ENCODE peak calls at places on chromosomes 3 and 15, in six cellular contexts. One of them, this sample, is unnamed.

GRCh38 chr3:42509111-42509510 is 6.7 kb downstream of the VIPR1 start:
- DNase-seq in pancreas: peak
- DNase-seq in T-helper 9 cell: no peak
- DNase-seq in germinal center: no peak
- DNase-seq in globus pallidus: no peak
- DNase-seq in activated CD8-positive, alpha-beta memory T cell treated with anti-CD3 and anti-CD28 coated beads for 1 hour: no peak
- DNase-seq in this sample: no peak

GRCh38 chr15:81851307-81851706 is 194.5 kb downstream of the MEX3B start:
- DNase-seq in T-helper 9 cell: no peak
- DNase-seq in globus pallidus: no peak
- DNase-seq in pancreas: no peak
- DNase-seq in germinal center: no peak
- DNase-seq in activated CD8-positive, alpha-beta memory T cell treated with anti-CD3 and anti-CD28 coated beads for 1 hour: no peak
- DNase-seq in this sample: no peak

GRCh38 chr3:29285356-29286070 is 4.6 kb downstream of the RBMS3 start:
- DNase-seq in activated CD8-positive, alpha-beta memory T cell treated with anti-CD3 and anti-CD28 coated beads for 1 hour: no peak
- DNase-seq in globus pallidus: no peak
- DNase-seq in pancreas: no peak
- DNase-seq in germinal center: no peak
- DNase-seq in T-helper 9 cell: no peak
- DNase-seq in this sample: peak

GRCh38 chr3:124663690-124664089 is 66.6 kb upstream of the UMPS start:
- DNase-seq in T-helper 9 cell: no peak
- DNase-seq in globus pallidus: no peak
- DNase-seq in pancreas: no peak
- DNase-seq in germinal center: no peak
- DNase-seq in activated CD8-positive, alpha-beta memory T cell treated with anti-CD3 and anti-CD28 coated beads for 1 hour: no peak
- DNase-seq in this sample: no peak

GRCh38 chr3:151182349-151183079 is 20.5 kb downstream of the GPR171 start:
- DNase-seq in activated CD8-positive, alpha-beta memory T cell treated with anti-CD3 and anti-CD28 coated beads for 1 hour: no peak
- DNase-seq in T-helper 9 cell: no peak
- DNase-seq in globus pallidus: no peak
- DNase-seq in pancreas: no peak
- DNase-seq in germinal center: no peak
- DNase-seq in this sample: no peak

GRCh38 chr3:18027161-18027939 is 284.9 kb upstream of the TBC1D5 start:
- DNase-seq in T-helper 9 cell: no peak
- DNase-seq in globus pallidus: no peak
- DNase-seq in germinal center: no peak
- DNase-seq in activated CD8-positive, alpha-beta memory T cell treated with anti-CD3 and anti-CD28 coated beads for 1 hour: no peak
- DNase-seq in pancreas: no peak
- DNase-seq in this sample: no peak

GRCh38 chr15:50049871-50050270 is 69.2 kb downstream of the ATP8B4 start:
- DNase-seq in germinal center: no peak
- DNase-seq in T-helper 9 cell: no peak
- DNase-seq in globus pallidus: no peak
- DNase-seq in pancreas: no peak
- DNase-seq in activated CD8-positive, alpha-beta memory T cell treated with anti-CD3 and anti-CD28 coated beads for 1 hour: no peak
- DNase-seq in this sample: no peak

GRCh38 chr3:149844073-149844472 is 31.1 kb downstream of the RNF13 start:
- DNase-seq in activated CD8-positive, alpha-beta memory T cell treated with anti-CD3 and anti-CD28 coated beads for 1 hour: no peak
- DNase-seq in globus pallidus: no peak
- DNase-seq in germinal center: no peak
- DNase-seq in T-helper 9 cell: no peak
- DNase-seq in pancreas: no peak
- DNase-seq in this sample: no peak

GRCh38 chr15:32649336-32649735 is 7.8 kb downstream of the SCG5 start:
- DNase-seq in globus pallidus: no peak
- DNase-seq in pancreas: no peak
- DNase-seq in activated CD8-positive, alpha-beta memory T cell treated with anti-CD3 and anti-CD28 coated beads for 1 hour: no peak
- DNase-seq in T-helper 9 cell: no peak
- DNase-seq in germinal center: no peak
- DNase-seq in this sample: no peak

GRCh38 chr3:110593749-110594148 is 477.9 kb upstream of the NECTIN3 start:
- DNase-seq in globus pallidus: no peak
- DNase-seq in activated CD8-positive, alpha-beta memory T cell treated with anti-CD3 and anti-CD28 coated beads for 1 hour: no peak
- DNase-seq in germinal center: no peak
- DNase-seq in pancreas: no peak
- DNase-seq in T-helper 9 cell: no peak
- DNase-seq in this sample: no peak

GRCh38 chr3:47108546-47108945 is 55.4 kb downstream of the SETD2 start:
- DNase-seq in activated CD8-positive, alpha-beta memory T cell treated with anti-CD3 and anti-CD28 coated beads for 1 hour: no peak
- DNase-seq in germinal center: no peak
- DNase-seq in globus pallidus: no peak
- DNase-seq in T-helper 9 cell: no peak
- DNase-seq in pancreas: no peak
- DNase-seq in this sample: no peak

GRCh38 chr3:136120373-136121348 is 75.5 kb downstream of the MSL2 start:
- DNase-seq in pancreas: no peak
- DNase-seq in T-helper 9 cell: no peak
- DNase-seq in activated CD8-positive, alpha-beta memory T cell treated with anti-CD3 and anti-CD28 coated beads for 1 hour: no peak
- DNase-seq in globus pallidus: no peak
- DNase-seq in germinal center: no peak
- DNase-seq in this sample: no peak

GRCh38 chr15:69319384-69320375 is 21.0 kb downstream of the PAQR5 start:
- DNase-seq in pancreas: no peak
- DNase-seq in globus pallidus: peak
- DNase-seq in activated CD8-positive, alpha-beta memory T cell treated with anti-CD3 and anti-CD28 coated beads for 1 hour: no peak
- DNase-seq in germinal center: no peak
- DNase-seq in T-helper 9 cell: no peak
- DNase-seq in this sample: no peak

GRCh38 chr3:45012577-45012976 is 13.5 kb upstream of the CLEC3B start:
- DNase-seq in germinal center: no peak
- DNase-seq in activated CD8-positive, alpha-beta memory T cell treated with anti-CD3 and anti-CD28 coated beads for 1 hour: no peak
- DNase-seq in globus pallidus: no peak
- DNase-seq in pancreas: no peak
- DNase-seq in T-helper 9 cell: no peak
- DNase-seq in this sample: no peak

GRCh38 chr3:194035406-194036138 is 100.4 kb upstream of the HES1 start:
- DNase-seq in activated CD8-positive, alpha-beta memory T cell treated with anti-CD3 and anti-CD28 coated beads for 1 hour: no peak
- DNase-seq in pancreas: no peak
- DNase-seq in globus pallidus: no peak
- DNase-seq in germinal center: no peak
- DNase-seq in T-helper 9 cell: no peak
- DNase-seq in this sample: no peak

GRCh38 chr15:63918317-63918672 is 84.5 kb upstream of the HERC1 start:
- DNase-seq in germinal center: no peak
- DNase-seq in pancreas: no peak
- DNase-seq in activated CD8-positive, alpha-beta memory T cell treated with anti-CD3 and anti-CD28 coated beads for 1 hour: no peak
- DNase-seq in globus pallidus: no peak
- DNase-seq in T-helper 9 cell: no peak
- DNase-seq in this sample: no peak

GRCh38 chr15:52005748-52006701 is 13.0 kb upstream of the MAPK6 start:
- DNase-seq in pancreas: no peak
- DNase-seq in activated CD8-positive, alpha-beta memory T cell treated with anti-CD3 and anti-CD28 coated beads for 1 hour: no peak
- DNase-seq in germinal center: no peak
- DNase-seq in globus pallidus: no peak
- DNase-seq in T-helper 9 cell: no peak
- DNase-seq in this sample: peak

GRCh38 chr3:112931737-112932521 is 43.0 kb downstream of the CD200R1 start:
- DNase-seq in pancreas: no peak
- DNase-seq in germinal center: no peak
- DNase-seq in activated CD8-positive, alpha-beta memory T cell treated with anti-CD3 and anti-CD28 coated beads for 1 hour: no peak
- DNase-seq in globus pallidus: peak
- DNase-seq in T-helper 9 cell: no peak
- DNase-seq in this sample: no peak

GRCh38 chr3:181709537-181710279 is 2.0 kb upstream of the SOX2 start:
- DNase-seq in activated CD8-positive, alpha-beta memory T cell treated with anti-CD3 and anti-CD28 coated beads for 1 hour: peak
- DNase-seq in globus pallidus: no peak
- DNase-seq in T-helper 9 cell: peak
- DNase-seq in germinal center: no peak
- DNase-seq in pancreas: peak
- DNase-seq in this sample: peak

GRCh38 chr3:71578045-71578730 is 5.3 kb downstream of the FOXP1 start:
- DNase-seq in activated CD8-positive, alpha-beta memory T cell treated with anti-CD3 and anti-CD28 coated beads for 1 hour: no peak
- DNase-seq in pancreas: no peak
- DNase-seq in globus pallidus: no peak
- DNase-seq in T-helper 9 cell: no peak
- DNase-seq in germinal center: no peak
- DNase-seq in this sample: peak

GRCh38 chr3:177977381-177978158 is 558.7 kb upstream of the KCNMB2 start:
- DNase-seq in activated CD8-positive, alpha-beta memory T cell treated with anti-CD3 and anti-CD28 coated beads for 1 hour: no peak
- DNase-seq in T-helper 9 cell: no peak
- DNase-seq in germinal center: no peak
- DNase-seq in pancreas: no peak
- DNase-seq in globus pallidus: no peak
- DNase-seq in this sample: no peak

GRCh38 chr15:67120839-67121540 is 55.6 kb downstream of the SMAD3 start:
- DNase-seq in T-helper 9 cell: peak
- DNase-seq in germinal center: peak
- DNase-seq in activated CD8-positive, alpha-beta memory T cell treated with anti-CD3 and anti-CD28 coated beads for 1 hour: peak
- DNase-seq in pancreas: peak
- DNase-seq in globus pallidus: peak
- DNase-seq in this sample: peak

GRCh38 chr3:187696036-187696435 is 6.3 kb downstream of the RTP2 start:
- DNase-seq in activated CD8-positive, alpha-beta memory T cell treated with anti-CD3 and anti-CD28 coated beads for 1 hour: no peak
- DNase-seq in T-helper 9 cell: no peak
- DNase-seq in germinal center: no peak
- DNase-seq in globus pallidus: no peak
- DNase-seq in pancreas: no peak
- DNase-seq in this sample: no peak

GRCh38 chr3:24296441-24297205 is 198.0 kb downstream of the THRB start:
- DNase-seq in germinal center: no peak
- DNase-seq in activated CD8-positive, alpha-beta memory T cell treated with anti-CD3 and anti-CD28 coated beads for 1 hour: no peak
- DNase-seq in T-helper 9 cell: no peak
- DNase-seq in pancreas: no peak
- DNase-seq in globus pallidus: peak
- DNase-seq in this sample: no peak

GRCh38 chr3:14137004-14137403 is 12.2 kb downstream of the TMEM43 start:
- DNase-seq in globus pallidus: no peak
- DNase-seq in T-helper 9 cell: no peak
- DNase-seq in activated CD8-positive, alpha-beta memory T cell treated with anti-CD3 and anti-CD28 coated beads for 1 hour: no peak
- DNase-seq in germinal center: no peak
- DNase-seq in pancreas: no peak
- DNase-seq in this sample: no peak

This sample was measured in dermis microvascular lymphatic vessel endothelial cell.